ENCODE peak calls at places on chromosomes 1 and 21, in nine cellular contexts. D, O, Z, H, S, N, R, C and G are unnamed samples.
A peak's percentile ranks its signal among the peaks of the same experiment; 100 is the strongest.

GRCh38 chr1:171983584-171983983 is 142.3 kb downstream of the DNM3 start:
- DNase-seq in D (no peak), O (no peak), Z (no peak), H (peak; percentile 48), S (no peak), N (no peak), R (peak; percentile 34), C (no peak), G (no peak)

GRCh38 chr1:168521391-168522000 is 22.3 kb downstream of the XCL2 start:
- DNase-seq in D (no peak), O (no peak), Z (no peak), H (no peak), S (no peak), N (no peak), R (no peak), C (no peak), G (no peak)

GRCh38 chr1:209601809-209602657 is 18.5 kb downstream of the CAMK1G start:
- DNase-seq in D (no peak), O (no peak), Z (no peak), H (peak; percentile 75), S (peak; percentile 33), N (no peak), R (peak; percentile 57), C (no peak), G (peak; percentile 43)

GRCh38 chr1:13661539-13661938 is 38.4 kb upstream of the PRDM2 start:
- DNase-seq in D (no peak), O (no peak), Z (no peak), H (no peak), S (no peak), N (no peak), R (no peak), C (no peak), G (no peak)

GRCh38 chr21:42471716-42472330 is 24.2 kb downstream of the RSPH1 start:
- DNase-seq in D (no peak), O (no peak), Z (no peak), H (no peak), S (no peak), N (peak; percentile 12), R (no peak), C (no peak), G (no peak)

GRCh38 chr1:28180310-28181305 is 4.1 kb upstream of the PTAFR start:
- DNase-seq in D (no peak), O (no peak), Z (no peak), H (no peak), S (no peak), N (no peak), R (no peak), C (no peak), G (no peak)

GRCh38 chr1:8908388-8909151 is 30.1 kb upstream of the ENO1 start:
- DNase-seq in D (no peak), O (no peak), Z (no peak), H (no peak), S (no peak), N (no peak), R (no peak), C (no peak), G (no peak)

GRCh38 chr1:201275266-201275666 is 8.0 kb upstream of the PKP1 start:
- DNase-seq in D (peak; percentile 75), O (no peak), Z (peak; percentile 74), H (peak; percentile 23), S (no peak), N (no peak), R (no peak), C (no peak), G (no peak)

GRCh38 chr1:219189021-219189824 is 15.5 kb downstream of the LYPLAL1 start:
- DNase-seq in D (no peak), O (no peak), Z (peak; percentile 37), H (no peak), S (no peak), N (no peak), R (no peak), C (no peak), G (no peak)

GRCh38 chr1:170931650-170932049 is 3.7 kb upstream of the MROH9 start:
- DNase-seq in D (no peak), O (no peak), Z (no peak), H (no peak), S (no peak), N (no peak), R (no peak), C (no peak), G (no peak)

GRCh38 chr1:7290971-7291970 is 479.8 kb upstream of the VAMP3 start:
- DNase-seq in D (peak; percentile 35), O (no peak), Z (no peak), H (peak; percentile 25), S (peak; percentile 62), N (no peak), R (peak; percentile 1), C (peak; percentile 50), G (peak; percentile 85)

GRCh38 chr1:58211857-58212256 is 334.7 kb downstream of the OMA1 start:
- DNase-seq in D (no peak), O (no peak), Z (no peak), H (no peak), S (no peak), N (no peak), R (no peak), C (no peak), G (no peak)

GRCh38 chr1:213393860-213394259 is 342.8 kb downstream of the RPS6KC1 start:
- DNase-seq in D (no peak), O (no peak), Z (no peak), H (no peak), S (no peak), N (no peak), R (no peak), C (no peak), G (no peak)

GRCh38 chr1:39671433-39671792 is 494 bp downstream of the NT5C1A start:
- DNase-seq in D (peak; percentile 84), O (no peak), Z (no peak), H (no peak), S (peak; percentile 33), N (no peak), R (no peak), C (no peak), G (peak; percentile 25)

GRCh38 chr1:175978926-175979325 is 228.2 kb downstream of the COP1 start:
- DNase-seq in D (no peak), O (no peak), Z (no peak), H (no peak), S (no peak), N (no peak), R (no peak), C (no peak), G (no peak)

GRCh38 chr1:200179781-200180160 is 152.3 kb downstream of the NR5A2 start:
- DNase-seq in D (no peak), O (no peak), Z (no peak), H (no peak), S (no peak), N (no peak), R (no peak), C (no peak), G (no peak)

GRCh38 chr1:13699510-13699909 is 478 bp upstream of the PRDM2 start:
- DNase-seq in D (no peak), O (no peak), Z (no peak), H (no peak), S (no peak), N (no peak), R (peak; percentile 8), C (no peak), G (no peak)

GRCh38 chr1:74714429-74715362 is 18.2 kb downstream of the CRYZ start:
- DNase-seq in D (no peak), O (no peak), Z (no peak), H (peak; percentile 55), S (no peak), N (no peak), R (no peak), C (no peak), G (no peak)

GRCh38 chr1:205826975-205827374 is 14.0 kb upstream of the SLC41A1 start:
- DNase-seq in D (no peak), O (no peak), Z (no peak), H (no peak), S (no peak), N (no peak), R (no peak), C (no peak), G (no peak)

GRCh38 chr1:206496131-206496793 is 11.1 kb upstream of the RASSF5 start:
- DNase-seq in D (no peak), O (no peak), Z (no peak), H (no peak), S (no peak), N (no peak), R (no peak), C (no peak), G (no peak)

GRCh38 chr21:37566790-37567725 is 200.5 kb downstream of the DYRK1A start:
- DNase-seq in D (peak; percentile 23), O (no peak), Z (no peak), H (no peak), S (no peak), N (no peak), R (no peak), C (peak; percentile 37), G (no peak)

GRCh38 chr1:235397733-235398132 is 30.5 kb downstream of the TBCE start:
- DNase-seq in D (no peak), O (no peak), Z (no peak), H (no peak), S (no peak), N (no peak), R (no peak), C (no peak), G (no peak)

GRCh38 chr1:65247419-65248359 is 61.7 kb upstream of the DNAJC6 start:
- DNase-seq in D (no peak), O (no peak), Z (peak; percentile 54), H (peak; percentile 63), S (peak; percentile 31), N (no peak), R (no peak), C (no peak), G (peak; percentile 33)

GRCh38 chr1:27491748-27492700 is 2.1 kb upstream of the WASF2 start:
- DNase-seq in D (peak; percentile 41), O (no peak), Z (no peak), H (peak; percentile 59), S (peak; percentile 59), N (peak; percentile 73), R (no peak), C (no peak), G (no peak)

GRCh38 chr21:37699024-37699770 is 217.1 kb downstream of the KCNJ6 start:
- DNase-seq in D (no peak), O (no peak), Z (no peak), H (no peak), S (no peak), N (no peak), R (no peak), C (no peak), G (no peak)

GRCh38 chr21:33383056-33383888 is 19.9 kb upstream of the IFNGR2 start:
- DNase-seq in D (peak; percentile 63), O (no peak), Z (peak; percentile 90), H (no peak), S (no peak), N (peak; percentile 80), R (peak; percentile 80), C (no peak), G (no peak)

GRCh38 chr1:116886532-116886931 is 23.2 kb upstream of the PTGFRN start:
- DNase-seq in D (no peak), O (no peak), Z (peak; percentile 67), H (peak; percentile 63), S (no peak), N (no peak), R (no peak), C (no peak), G (no peak)